ENCODE peak calls at places on chromosomes 3 and 15, in five cellular contexts. D is SW 1271, B is NCI-H1092, J is ovary, P is right cardiac atrium. Q is an unnamed sample.

GRCh38 chr15:55434989-55435825 is 26.9 kb downstream of the PIERCE2 start:
- DNase-seq in D (peak), B (no peak), J (no peak), P (no peak), Q (peak)

GRCh38 chr3:14875411-14876175 is 56.8 kb downstream of the FGD5 start:
- DNase-seq in D (no peak), B (no peak), J (no peak), P (no peak), Q (no peak)

GRCh38 chr3:119891944-119892721 is 110.2 kb downstream of the NR1I2 start:
- DNase-seq in D (peak), B (peak), J (peak), P (no peak), Q (peak)

GRCh38 chr15:81301815-81302399 is 22.0 kb downstream of the STARD5 start:
- DNase-seq in D (no peak), B (no peak), J (no peak), P (no peak), Q (no peak)

GRCh38 chr15:95591886-95592285 is 738.6 kb upstream of the NR2F2 start:
- DNase-seq in D (no peak), B (no peak), J (no peak), P (no peak), Q (no peak)

GRCh38 chr15:94026458-94026967 is 204.8 kb upstream of the MCTP2 start:
- DNase-seq in D (no peak), B (no peak), J (no peak), P (no peak), Q (no peak)

GRCh38 chr3:120450261-120450913 is 405 bp downstream of the FSTL1 start:
- DNase-seq in D (peak), B (no peak), J (peak), P (peak), Q (no peak)

GRCh38 chr3:94413721-94414106 is 350.9 kb downstream of the NSUN3 start:
- DNase-seq in D (no peak), B (no peak), J (no peak), P (no peak), Q (no peak)

GRCh38 chr3:42451116-42451515 is 40.7 kb upstream of the LYZL4 start:
- DNase-seq in D (no peak), B (no peak), J (no peak), P (no peak), Q (no peak)

GRCh38 chr15:73983211-73983727 is 8.8 kb downstream of the STOML1 start:
- DNase-seq in D (peak), B (no peak), J (peak), P (peak), Q (no peak)

GRCh38 chr3:67976683-67977082 is 322.3 kb upstream of the SUCLG2 start:
- DNase-seq in D (no peak), B (no peak), J (no peak), P (no peak), Q (no peak)

Q was measured in GDM1.